ENCODE peak calls at places on chromosomes 12 and 14, in six cellular contexts. One of them, this sample, is unnamed.

GRCh38 chr14:82621881-82622450 is 1088.3 kb upstream of the SEL1L start:
- DNase-seq in ovary: no peak
- DNase-seq in pancreas: no peak
- DNase-seq in right lobe of liver: no peak
- DNase-seq in CD4-positive, alpha-beta memory T cell: no peak
- DNase-seq in hepatocyte: no peak
- DNase-seq in this sample: no peak

GRCh38 chr12:65014504-65015271 is 106.4 kb downstream of the WIF1 start:
- DNase-seq in ovary: no peak
- DNase-seq in pancreas: no peak
- DNase-seq in right lobe of liver: no peak
- DNase-seq in CD4-positive, alpha-beta memory T cell: no peak
- DNase-seq in hepatocyte: no peak
- DNase-seq in this sample: no peak

GRCh38 chr14:23569443-23570151 is 2.0 kb upstream of the AP1G2 start:
- DNase-seq in ovary: no peak
- DNase-seq in pancreas: no peak
- DNase-seq in right lobe of liver: no peak
- DNase-seq in CD4-positive, alpha-beta memory T cell: no peak
- DNase-seq in hepatocyte: no peak
- DNase-seq in this sample: no peak

GRCh38 chr12:125330645-125331341 is 265.6 kb downstream of the AACS start:
- DNase-seq in ovary: peak; percentile 20
- DNase-seq in pancreas: peak; percentile 71
- DNase-seq in right lobe of liver: peak; percentile 66
- DNase-seq in CD4-positive, alpha-beta memory T cell: no peak
- DNase-seq in hepatocyte: peak; percentile 77
- DNase-seq in this sample: peak; percentile 58

GRCh38 chr12:47377414-47378221 is 297.9 kb upstream of the AMIGO2 start:
- DNase-seq in ovary: peak; percentile 100
- DNase-seq in pancreas: peak; percentile 99
- DNase-seq in right lobe of liver: no peak
- DNase-seq in CD4-positive, alpha-beta memory T cell: no peak
- DNase-seq in hepatocyte: peak; percentile 78
- DNase-seq in this sample: peak; percentile 65

GRCh38 chr14:34059925-34060746 is 109.3 kb upstream of the EGLN3 start:
- DNase-seq in ovary: peak; percentile 72
- DNase-seq in pancreas: peak; percentile 82
- DNase-seq in right lobe of liver: peak; percentile 66
- DNase-seq in CD4-positive, alpha-beta memory T cell: peak; percentile 38
- DNase-seq in hepatocyte: peak; percentile 94
- DNase-seq in this sample: peak; percentile 80

GRCh38 chr12:41288188-41288811 is 100.2 kb downstream of the PDZRN4 start:
- DNase-seq in ovary: no peak
- DNase-seq in pancreas: no peak
- DNase-seq in right lobe of liver: no peak
- DNase-seq in CD4-positive, alpha-beta memory T cell: no peak
- DNase-seq in hepatocyte: peak; percentile 30
- DNase-seq in this sample: no peak

GRCh38 chr14:88269816-88270416 is 53.2 kb downstream of the KCNK10 start:
- DNase-seq in ovary: no peak
- DNase-seq in pancreas: peak; percentile 25
- DNase-seq in right lobe of liver: no peak
- DNase-seq in CD4-positive, alpha-beta memory T cell: no peak
- DNase-seq in hepatocyte: peak; percentile 26
- DNase-seq in this sample: no peak

GRCh38 chr14:51547260-51547659 is 104.5 kb upstream of the FRMD6 start:
- DNase-seq in ovary: peak; percentile 65
- DNase-seq in pancreas: no peak
- DNase-seq in right lobe of liver: peak; percentile 56
- DNase-seq in CD4-positive, alpha-beta memory T cell: no peak
- DNase-seq in hepatocyte: peak; percentile 66
- DNase-seq in this sample: no peak

GRCh38 chr14:102086972-102087761 is at the start of gene HSP90AA1:
- DNase-seq in ovary: peak; percentile 95
- DNase-seq in pancreas: peak; percentile 97
- DNase-seq in right lobe of liver: peak; percentile 95
- DNase-seq in CD4-positive, alpha-beta memory T cell: peak; percentile 90
- DNase-seq in hepatocyte: peak; percentile 97
- DNase-seq in this sample: peak; percentile 97

GRCh38 chr12:131366261-131366871 is 344.5 kb upstream of the SFSWAP start:
- DNase-seq in ovary: peak; percentile 37
- DNase-seq in pancreas: no peak
- DNase-seq in right lobe of liver: no peak
- DNase-seq in CD4-positive, alpha-beta memory T cell: no peak
- DNase-seq in hepatocyte: no peak
- DNase-seq in this sample: no peak

DNA sequence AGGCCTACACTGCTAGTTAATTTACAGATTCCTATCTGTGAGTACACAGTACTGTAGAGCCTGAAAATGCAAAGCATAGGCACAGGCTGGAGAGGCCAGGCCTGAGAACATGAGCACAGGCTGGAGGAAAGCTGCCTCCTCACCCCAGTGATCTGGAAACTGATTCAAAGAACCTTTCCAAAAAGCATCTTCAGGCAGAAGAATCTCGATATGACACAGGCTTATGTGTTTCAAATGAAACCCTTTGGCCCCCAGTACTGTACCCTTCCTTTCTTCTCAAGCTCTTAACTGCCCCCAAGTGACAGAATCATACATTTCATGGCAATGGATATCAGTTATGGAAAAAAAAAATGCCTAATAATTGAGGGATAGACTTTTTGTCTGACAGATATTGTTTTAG is 122.0 kb downstream of the KCNC2 start:
- DNase-seq in ovary: no peak
- DNase-seq in pancreas: no peak
- DNase-seq in right lobe of liver: no peak
- DNase-seq in CD4-positive, alpha-beta memory T cell: no peak
- DNase-seq in hepatocyte: peak; percentile 8
- DNase-seq in this sample: no peak
- H3K9me3 ChIP-seq in ovary: no peaks in the 10 kb centered on the region
- H3K9me3 ChIP-seq in pancreas: no peaks in the 10 kb centered on the region
- H3K9me3 ChIP-seq in right lobe of liver: no peaks in the 10 kb centered on the region
- H3K9me3 ChIP-seq in CD4-positive, alpha-beta memory T cell: no peaks in the 10 kb centered on the region
- H3K9me3 ChIP-seq in hepatocyte: no peaks in the 10 kb centered on the region
- H3K9me3 ChIP-seq in this sample: no peaks in the 10 kb centered on the region

GRCh38 chr14:35895256-35895655 is 69.1 kb downstream of the BRMS1L start:
- DNase-seq in ovary: no peak
- DNase-seq in pancreas: no peak
- DNase-seq in right lobe of liver: no peak
- DNase-seq in CD4-positive, alpha-beta memory T cell: no peak
- DNase-seq in hepatocyte: no peak
- DNase-seq in this sample: no peak

GRCh38 chr14:35900741-35901140 is 74.6 kb downstream of the BRMS1L start:
- DNase-seq in ovary: no peak
- DNase-seq in pancreas: no peak
- DNase-seq in right lobe of liver: no peak
- DNase-seq in CD4-positive, alpha-beta memory T cell: no peak
- DNase-seq in hepatocyte: no peak
- DNase-seq in this sample: no peak

GRCh38 chr14:35898217-35898775 is 72.2 kb downstream of the BRMS1L start:
- DNase-seq in ovary: no peak
- DNase-seq in pancreas: no peak
- DNase-seq in right lobe of liver: no peak
- DNase-seq in CD4-positive, alpha-beta memory T cell: no peak
- DNase-seq in hepatocyte: no peak
- DNase-seq in this sample: no peak

GRCh38 chr14:35897616-35898111 is 71.5 kb downstream of the BRMS1L start:
- DNase-seq in ovary: no peak
- DNase-seq in pancreas: no peak
- DNase-seq in right lobe of liver: no peak
- DNase-seq in CD4-positive, alpha-beta memory T cell: no peak
- DNase-seq in hepatocyte: no peak
- DNase-seq in this sample: no peak
- H3K4me1 ChIP-seq in ovary: no peaks in the 10 kb centered on the region
- H3K4me1 ChIP-seq in pancreas: no peaks in the 10 kb centered on the region
- H3K4me1 ChIP-seq in right lobe of liver: no peaks in the 10 kb centered on the region
- H3K4me1 ChIP-seq in CD4-positive, alpha-beta memory T cell: no peaks in the 10 kb centered on the region
- H3K4me1 ChIP-seq in hepatocyte: no peaks in the 10 kb centered on the region
- H3K4me1 ChIP-seq in this sample: no peaks in the 10 kb centered on the region

GRCh38 chr14:21205026-21205677 is 49.3 kb upstream of the OR5AU1 start:
- DNase-seq in ovary: no peak
- DNase-seq in pancreas: no peak
- DNase-seq in right lobe of liver: no peak
- DNase-seq in CD4-positive, alpha-beta memory T cell: no peak
- DNase-seq in hepatocyte: no peak
- DNase-seq in this sample: no peak

GRCh38 chr14:21204167-21205025 is 48.5 kb upstream of the OR5AU1 start:
- DNase-seq in ovary: no peak
- DNase-seq in pancreas: no peak
- DNase-seq in right lobe of liver: no peak
- DNase-seq in CD4-positive, alpha-beta memory T cell: no peak
- DNase-seq in hepatocyte: no peak
- DNase-seq in this sample: no peak

GRCh38 chr14:21206753-21207684 is 51.2 kb upstream of the OR5AU1 start:
- DNase-seq in ovary: no peak
- DNase-seq in pancreas: no peak
- DNase-seq in right lobe of liver: no peak
- DNase-seq in CD4-positive, alpha-beta memory T cell: no peak
- DNase-seq in hepatocyte: no peak
- DNase-seq in this sample: no peak

GRCh38 chr14:21203470-21204166 is 47.8 kb upstream of the OR5AU1 start:
- DNase-seq in ovary: no peak
- DNase-seq in pancreas: no peak
- DNase-seq in right lobe of liver: no peak
- DNase-seq in CD4-positive, alpha-beta memory T cell: no peak
- DNase-seq in hepatocyte: no peak
- DNase-seq in this sample: no peak

GRCh38 chr14:21205678-21206581 is 50.1 kb upstream of the OR5AU1 start:
- DNase-seq in ovary: no peak
- DNase-seq in pancreas: no peak
- DNase-seq in right lobe of liver: no peak
- DNase-seq in CD4-positive, alpha-beta memory T cell: no peak
- DNase-seq in hepatocyte: no peak
- DNase-seq in this sample: no peak
- H3K9me3 ChIP-seq in ovary: no peaks in the 10 kb centered on the region
- H3K9me3 ChIP-seq in pancreas: no peaks in the 10 kb centered on the region
- H3K9me3 ChIP-seq in right lobe of liver: no peaks in the 10 kb centered on the region
- H3K9me3 ChIP-seq in CD4-positive, alpha-beta memory T cell: no peaks in the 10 kb centered on the region
- H3K9me3 ChIP-seq in hepatocyte: no peaks in the 10 kb centered on the region
- H3K9me3 ChIP-seq in this sample: no peaks in the 10 kb centered on the region

DNA sequence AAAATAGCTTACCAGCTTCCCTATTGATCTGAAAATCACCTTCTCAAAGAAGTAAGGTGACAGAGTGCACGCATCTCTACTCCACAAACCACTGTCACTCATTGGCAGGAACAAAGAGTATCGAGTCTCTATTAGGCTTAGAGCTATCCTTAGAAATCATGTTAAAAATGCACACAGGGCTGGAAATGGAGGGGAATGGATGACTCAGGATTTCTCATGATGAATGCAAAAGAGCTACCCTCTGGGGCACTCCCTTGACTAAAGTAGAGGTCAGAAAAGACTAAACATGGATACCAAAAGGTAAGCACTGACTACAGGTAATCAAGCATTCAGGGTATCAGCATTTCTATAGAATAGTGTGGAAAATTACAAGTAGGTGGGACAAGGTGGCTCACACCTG is 96.1 kb upstream of the ANO4 start:
- DNase-seq in ovary: no peak
- DNase-seq in pancreas: no peak
- DNase-seq in right lobe of liver: no peak
- DNase-seq in CD4-positive, alpha-beta memory T cell: no peak
- DNase-seq in hepatocyte: no peak
- DNase-seq in this sample: no peak
- H3K4me1 ChIP-seq in ovary: no peaks in the 10 kb centered on the region
- H3K4me1 ChIP-seq in pancreas: no peaks in the 10 kb centered on the region
- H3K4me1 ChIP-seq in right lobe of liver: no peaks in the 10 kb centered on the region
- H3K4me1 ChIP-seq in CD4-positive, alpha-beta memory T cell: no peaks in the 10 kb centered on the region
- H3K4me1 ChIP-seq in hepatocyte: no peaks in the 10 kb centered on the region
- H3K4me1 ChIP-seq in this sample: no peaks in the 10 kb centered on the region

GRCh38 chr14:106841701-106842100 is 1315.3 kb downstream of the TMEM121 start:
- DNase-seq in ovary: no peak
- DNase-seq in pancreas: no peak
- DNase-seq in right lobe of liver: no peak
- DNase-seq in CD4-positive, alpha-beta memory T cell: no peak
- DNase-seq in hepatocyte: no peak
- DNase-seq in this sample: no peak
- H3K9me3 ChIP-seq in ovary: no peaks in the 10 kb centered on the region
- H3K9me3 ChIP-seq in pancreas: no peaks in the 10 kb centered on the region
- H3K9me3 ChIP-seq in right lobe of liver: no peaks in the 10 kb centered on the region
- H3K9me3 ChIP-seq in CD4-positive, alpha-beta memory T cell: no peaks in the 10 kb centered on the region
- H3K9me3 ChIP-seq in hepatocyte: no peaks in the 10 kb centered on the region
- H3K9me3 ChIP-seq in this sample: no peaks in the 10 kb centered on the region